ENCODE peak calls at places on chromosomes 5 and 9, in six cellular contexts. A is uterus; R is CD4-positive, alpha-beta memory T cell; V is SK-N-SH; W is tibial artery; D is NT2/D1. Y is an unnamed sample.

GRCh38 chr5:53323943-53324642 is 156.3 kb upstream of the FST start:
- DNase-seq in A (no peak), D (no peak), V (no peak), W (no peak), R (no peak), Y (no peak)

GRCh38 chr5:89267764-89268163 is 384.8 kb upstream of the MEF2C start:
- DNase-seq in A (no peak), D (no peak), V (no peak), W (no peak), R (no peak), Y (no peak)

GRCh38 chr5:97192580-97193421 is 9.8 kb upstream of the RIOK2 start:
- DNase-seq in W (no peak), D (peak; percentile 57), V (no peak), R (no peak), A (no peak), Y (no peak)

GRCh38 chr5:33753704-33754103 is 138.1 kb downstream of the ADAMTS12 start:
- DNase-seq in R (no peak), D (no peak), W (no peak), V (no peak), A (no peak), Y (no peak)

GRCh38 chr5:115168829-115169391 is 798 bp downstream of the TRIM36 start:
- DNase-seq in W (no peak), D (no peak), R (no peak), A (no peak), V (peak; percentile 68), Y (peak; percentile 91)

GRCh38 chr9:137321726-137322361 is 19.8 kb upstream of the NRARP start:
- DNase-seq in A (no peak), W (peak; percentile 43), D (no peak), R (no peak), V (no peak), Y (no peak)

GRCh38 chr9:115597330-115597729 is 479.4 kb upstream of the TNC start:
- DNase-seq in D (no peak), A (no peak), R (no peak), W (no peak), V (no peak), Y (no peak)

GRCh38 chr5:172173771-172174170 is 14.3 kb downstream of the STK10 start:
- DNase-seq in A (no peak), D (no peak), W (no peak), R (peak; percentile 50), V (no peak), Y (no peak)

GRCh38 chr5:171897231-171897630 is 109.2 kb downstream of the FBXW11 start:
- DNase-seq in D (no peak), V (no peak), A (no peak), R (no peak), W (no peak), Y (no peak)

GRCh38 chr9:72875221-72875620 is 77.6 kb downstream of the ALDH1A1 start:
- DNase-seq in R (no peak), D (no peak), A (no peak), W (no peak), V (no peak), Y (no peak)

GRCh38 chr5:59003641-59004040 is 420.8 kb downstream of the RAB3C start:
- DNase-seq in A (no peak), R (no peak), D (peak; percentile 27), W (no peak), V (no peak), Y (no peak)

GRCh38 chr5:34047147-34047546 is 4.1 kb upstream of the C1QTNF3 start:
- DNase-seq in V (no peak), W (no peak), A (no peak), D (no peak), R (no peak), Y (no peak)

GRCh38 chr5:19098434-19098833 is 889.6 kb downstream of the CDH18 start:
- DNase-seq in A (no peak), W (no peak), D (no peak), R (no peak), V (no peak), Y (no peak)

GRCh38 chr5:170357853-170358497 is 31.2 kb downstream of the KCNMB1 start:
- DNase-seq in A (peak; percentile 52), W (peak; percentile 82), V (no peak), R (no peak), D (no peak), Y (peak; percentile 85)

GRCh38 chr5:170353011-170353890 is 35.9 kb downstream of the KCNMB1 start:
- DNase-seq in W (no peak), R (no peak), A (peak; percentile 41), V (peak; percentile 72), D (no peak), Y (peak; percentile 40)

GRCh38 chr5:170353946-170354345 is 35.2 kb downstream of the KCNMB1 start:
- DNase-seq in W (no peak), R (no peak), D (no peak), A (peak; percentile 45), V (peak; percentile 63), Y (no peak)

GRCh38 chr5:170360712-170361501 is 28.3 kb downstream of the KCNMB1 start:
- DNase-seq in W (no peak), V (no peak), A (no peak), R (no peak), D (no peak), Y (no peak)

DNA sequence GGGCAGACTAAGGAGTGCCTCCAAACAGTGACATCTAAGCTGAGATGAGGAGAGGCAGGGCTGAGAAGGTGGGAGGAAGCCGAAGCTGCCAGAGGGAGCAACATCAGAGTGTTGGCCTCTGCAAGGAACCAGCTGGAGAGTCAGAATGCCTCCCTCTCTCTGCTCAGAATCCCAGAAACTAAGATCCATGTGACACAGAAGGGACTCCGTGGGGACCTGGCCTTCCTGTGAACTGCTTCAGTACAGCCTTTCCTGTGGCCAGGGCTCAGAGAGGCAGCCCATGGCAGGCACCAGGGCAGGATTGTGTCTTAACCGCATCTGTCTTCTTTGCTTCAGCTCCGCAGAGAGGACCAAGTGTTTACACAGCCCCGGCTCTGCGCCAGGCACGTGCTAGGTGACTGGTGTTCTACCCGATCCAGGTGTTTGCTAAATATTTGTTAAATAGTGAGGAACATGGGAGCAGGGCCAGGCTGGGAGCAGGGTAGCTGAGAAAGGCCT is 33.5 kb downstream of the KCNMB1 start:
- DNase-seq in R (no peak), A (no peak), V (no peak), D (no peak), W (no peak), Y (peak; percentile 80)
- H3K4me1 ChIP-seq in R (no peaks in the 10 kb centered on the region), A (no peaks in the 10 kb centered on the region), V (peaks cover 19% of the 10 kb centered on the region), D (peaks cover 16% of the 10 kb centered on the region), W (no peaks in the 10 kb centered on the region), Y (peaks cover 8% of the 10 kb centered on the region)

DNA sequence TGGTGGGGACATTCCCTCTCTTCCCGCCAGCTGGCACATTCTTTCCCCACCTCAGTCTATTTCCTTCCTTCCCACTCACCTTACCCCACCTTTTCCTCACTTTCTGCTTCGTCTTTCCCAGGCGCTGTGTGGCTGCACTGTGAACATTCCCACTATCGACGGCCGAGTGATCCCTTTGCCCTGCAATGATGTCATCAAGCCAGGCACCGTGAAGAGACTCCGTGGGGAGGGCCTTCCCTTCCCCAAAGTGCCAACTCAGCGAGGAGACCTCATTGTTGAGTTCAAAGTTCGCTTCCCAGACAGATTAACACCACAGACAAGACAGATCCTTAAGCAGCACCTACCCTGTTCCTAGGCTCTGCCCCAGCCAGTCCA is 7.3 kb downstream of the DNAJB5 start:
- DNase-seq in V (no peak), D (no peak), A (no peak), W (no peak), R (no peak), Y (no peak)
- H3K4me1 ChIP-seq in V (peaks cover 30% of the 10 kb centered on the region), D (peaks cover 31% of the 10 kb centered on the region), A (peaks cover 15% of the 10 kb centered on the region), W (peaks cover 27% of the 10 kb centered on the region), R (no peaks in the 10 kb centered on the region), Y (peaks cover 41% of the 10 kb centered on the region)

GRCh38 chr5:177438468-177438867 is 8.1 kb upstream of the PRR7 start:
- DNase-seq in V (no peak), W (no peak), R (no peak), D (no peak), A (no peak), Y (no peak)
- H3K4me1 ChIP-seq in V (peaks cover 7% of the 10 kb centered on the region), W (no peaks in the 10 kb centered on the region), R (peaks cover 82% of the 10 kb centered on the region), D (peaks cover 15% of the 10 kb centered on the region), A (no peaks in the 10 kb centered on the region), Y (no peaks in the 10 kb centered on the region)

DNA sequence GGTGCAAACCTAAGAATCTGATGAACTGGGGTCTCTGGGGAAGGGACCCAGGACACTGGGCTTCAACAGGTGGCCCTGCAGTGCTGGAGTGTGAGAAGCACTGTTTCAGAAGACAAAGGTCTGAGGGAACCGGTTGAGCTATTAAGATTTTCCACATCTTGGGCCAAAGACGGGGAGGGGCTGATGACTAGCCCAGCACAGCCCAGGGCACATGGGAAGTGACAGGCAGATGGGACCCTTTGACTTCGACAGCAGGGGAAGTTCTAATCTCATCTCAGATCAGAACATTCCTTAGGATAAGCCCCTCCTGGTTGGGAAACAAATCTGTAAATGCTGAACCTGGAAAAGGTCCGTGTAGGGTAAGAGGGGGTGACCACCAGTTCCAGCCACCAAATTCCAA is 67.4 kb downstream of the RAPGEF1 start:
- DNase-seq in A (no peak), V (no peak), W (no peak), R (no peak), D (no peak), Y (no peak)
- H3K4me1 ChIP-seq in A (peaks cover 31% of the 10 kb centered on the region), V (peaks cover 39% of the 10 kb centered on the region), W (peaks cover 98% of the 10 kb centered on the region), R (peaks cover 99% of the 10 kb centered on the region), D (peaks cover 30% of the 10 kb centered on the region), Y (peaks cover 88% of the 10 kb centered on the region)

GRCh38 chr5:143352691-143353090 is 50.8 kb downstream of the NR3C1 start:
- DNase-seq in V (no peak), W (no peak), R (peak; percentile 26), A (no peak), D (no peak), Y (no peak)

GRCh38 chr5:143356855-143357254 is 46.6 kb downstream of the NR3C1 start:
- DNase-seq in D (no peak), A (no peak), V (no peak), W (no peak), R (no peak), Y (no peak)

GRCh38 chr5:143355710-143356109 is 47.8 kb downstream of the NR3C1 start:
- DNase-seq in D (peak; percentile 8), W (no peak), R (peak; percentile 74), V (peak; percentile 50), A (peak; percentile 20), Y (no peak)

GRCh38 chr5:143350790-143351603 is 52.5 kb downstream of the NR3C1 start:
- DNase-seq in D (no peak), V (no peak), A (no peak), W (no peak), R (no peak), Y (no peak)

GRCh38 chr5:143354025-143354424 is 49.5 kb downstream of the NR3C1 start:
- DNase-seq in A (no peak), D (no peak), V (no peak), R (no peak), W (no peak), Y (no peak)
- H3K4me1 ChIP-seq in A (peaks cover 10% of the 10 kb centered on the region), D (no peaks in the 10 kb centered on the region), V (no peaks in the 10 kb centered on the region), R (peaks cover 100% of the 10 kb centered on the region), W (peaks cover 54% of the 10 kb centered on the region), Y (peaks cover 71% of the 10 kb centered on the region)

DNA sequence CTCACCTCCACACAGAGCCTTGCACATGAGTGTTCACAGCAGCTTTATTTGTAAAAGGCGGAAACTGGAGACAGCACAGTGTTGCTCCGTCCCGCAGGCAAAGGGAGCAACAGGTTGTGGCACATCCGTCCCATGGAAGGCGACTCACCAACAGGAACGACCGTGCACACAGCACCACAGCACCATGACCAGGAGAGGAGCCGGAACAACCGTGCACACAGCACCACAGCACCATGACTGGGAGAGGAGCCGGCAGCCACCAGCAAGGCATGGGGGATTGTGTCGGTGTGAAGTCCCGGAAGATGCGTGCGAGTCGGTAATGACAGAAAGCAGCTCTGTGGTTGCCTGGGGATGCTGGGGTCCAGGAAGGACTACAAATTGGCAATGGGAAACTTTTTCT is 158.5 kb downstream of the C9orf50 start:
- DNase-seq in D (no peak), A (no peak), W (no peak), R (no peak), V (no peak), Y (no peak)
- H3K4me1 ChIP-seq in D (peaks cover 41% of the 10 kb centered on the region), A (peaks cover 43% of the 10 kb centered on the region), W (peaks cover 50% of the 10 kb centered on the region), R (peaks cover 39% of the 10 kb centered on the region), V (peaks cover 52% of the 10 kb centered on the region), Y (peaks cover 44% of the 10 kb centered on the region)

Y was measured in upper lobe of left lung.